ENCODE peak calls at places on chromosome 3, in seven cellular contexts. H is EL; V is foreskin fibroblast; I is NCI-H2081; O is activated CD4-positive, CD25-positive, alpha-beta regulatory T cell treated with anti-CD3 and anti-CD28 coated beads, Interleukin-2, amount 50 U/mL, for 72 hours; N is GDM1; Y is GM20000. A is an unnamed sample.

GRCh38 chr3:111151438-111151837 is 79.8 kb downstream of the NECTIN3 start:
- DNase-seq in O (no peak), H (peak), V (peak), N (no peak), I (no peak), Y (no peak), A (no peak)

GRCh38 chr3:124838963-124839362 is 48.2 kb downstream of the ITGB5 start:
- DNase-seq in Y (no peak), I (no peak), H (no peak), V (no peak), O (no peak), N (no peak), A (no peak)

GRCh38 chr3:98035208-98035607 is at the start of gene GABRR3:
- DNase-seq in O (no peak), H (no peak), V (no peak), N (no peak), Y (no peak), I (no peak), A (no peak)

GRCh38 chr3:19171794-19172193 is 23.5 kb downstream of the KCNH8 start:
- DNase-seq in I (no peak), V (no peak), Y (no peak), H (no peak), O (no peak), N (no peak), A (no peak)

GRCh38 chr3:76615739-76616138 is 424.2 kb upstream of the ROBO2 start:
- DNase-seq in V (peak), I (no peak), O (no peak), H (no peak), Y (no peak), N (no peak), A (no peak)

GRCh38 chr3:129010316-129010956 is 9.3 kb downstream of the EFCC1 start:
- DNase-seq in Y (no peak), O (no peak), H (no peak), V (no peak), I (no peak), N (no peak), A (no peak)

GRCh38 chr3:195025881-195026200 is 245.1 kb downstream of the XXYLT1 start:
- DNase-seq in H (no peak), N (no peak), O (no peak), I (no peak), V (no peak), Y (no peak), A (no peak)

GRCh38 chr3:150829408-150829807 is 66.4 kb upstream of the SIAH2 start:
- DNase-seq in H (no peak), Y (no peak), V (no peak), O (no peak), I (no peak), N (no peak), A (no peak)

GRCh38 chr3:24683511-24684384 is 189.1 kb upstream of the THRB start:
- DNase-seq in Y (no peak), O (no peak), V (peak), N (no peak), I (peak), H (peak), A (peak)

GRCh38 chr3:194079702-194080172 is 56.2 kb upstream of the HES1 start:
- DNase-seq in N (no peak), H (no peak), V (no peak), I (no peak), Y (no peak), O (no peak), A (no peak)

GRCh38 chr3:150317469-150317868 is 90.6 kb upstream of the TSC22D2 start:
- DNase-seq in I (no peak), V (no peak), Y (no peak), N (no peak), O (no peak), H (no peak), A (no peak)

GRCh38 chr3:137852511-137852910 is 88.4 kb downstream of the SOX14 start:
- DNase-seq in N (no peak), I (no peak), H (no peak), O (no peak), V (no peak), Y (no peak), A (no peak)

GRCh38 chr3:9806688-9807589 is 3.1 kb upstream of the TTLL3 start:
- DNase-seq in N (no peak), V (no peak), Y (no peak), I (no peak), O (no peak), H (no peak), A (no peak)

GRCh38 chr3:10447527-10448260 is 57.7 kb downstream of the ATP2B2 start:
- DNase-seq in V (no peak), I (no peak), N (no peak), O (no peak), Y (no peak), H (no peak), A (no peak)

GRCh38 chr3:184289426-184289938 is 9.6 kb upstream of the PSMD2 start:
- DNase-seq in V (peak), N (peak), Y (peak), O (peak), I (peak), H (peak), A (peak)

GRCh38 chr3:197270558-197271317 is 27.7 kb downstream of the DLG1 start:
- DNase-seq in O (no peak), V (no peak), I (no peak), N (no peak), H (no peak), Y (no peak), A (no peak)

GRCh38 chr3:128009952-128010846 is 42.0 kb upstream of the SEC61A1 start:
- DNase-seq in H (peak), V (peak), N (no peak), Y (no peak), I (no peak), O (no peak), A (peak)

GRCh38 chr3:143525408-143525807 is 322.9 kb downstream of the SLC9A9 start:
- DNase-seq in V (peak), H (peak), O (no peak), Y (no peak), N (no peak), I (no peak), A (no peak)

GRCh38 chr3:21938267-21938681 is 187.3 kb upstream of the ZNF385D start:
- DNase-seq in N (no peak), H (no peak), I (no peak), O (no peak), V (no peak), Y (no peak), A (no peak)

GRCh38 chr3:29186131-29186599 is 94.7 kb upstream of the RBMS3 start:
- DNase-seq in N (no peak), O (no peak), V (peak), I (no peak), H (peak), Y (no peak), A (no peak)

GRCh38 chr3:159168788-159169187 is 366.9 kb downstream of the MFSD1 start:
- DNase-seq in O (no peak), V (no peak), Y (no peak), I (no peak), H (no peak), N (no peak), A (no peak)

GRCh38 chr3:190097025-190097424 is 23.7 kb downstream of the P3H2 start:
- DNase-seq in I (no peak), N (no peak), V (no peak), H (no peak), Y (no peak), O (no peak), A (no peak)

GRCh38 chr3:127288343-127288742 is 497 bp upstream of the PRR20G start:
- DNase-seq in Y (no peak), V (no peak), I (no peak), N (no peak), O (no peak), H (no peak), A (no peak)

GRCh38 chr3:63731866-63732265 is 79.4 kb downstream of the SNTN start:
- DNase-seq in O (no peak), V (no peak), H (no peak), Y (no peak), N (no peak), I (no peak), A (no peak)

GRCh38 chr3:11924518-11924917 is 77.8 kb upstream of the TAMM41 start:
- DNase-seq in I (no peak), Y (no peak), V (no peak), O (no peak), H (no peak), N (no peak), A (no peak)

GRCh38 chr3:138323971-138324370 is 5.7 kb downstream of the NME9 start:
- DNase-seq in Y (no peak), H (no peak), V (no peak), I (no peak), O (no peak), N (no peak), A (no peak)

GRCh38 chr3:58991623-58992022 is 58.2 kb downstream of the CFAP20DC start:
- DNase-seq in H (no peak), N (no peak), V (no peak), O (no peak), Y (no peak), I (no peak), A (no peak)

GRCh38 chr3:123584284-123584987 is 417 bp downstream of the HACD2 start:
- DNase-seq in V (no peak), I (peak), O (no peak), N (no peak), H (no peak), Y (peak), A (no peak)

GRCh38 chr3:186653984-186654383 is 11.8 kb upstream of the HRG start:
- DNase-seq in H (no peak), O (no peak), N (no peak), I (no peak), V (no peak), Y (no peak), A (no peak)

GRCh38 chr3:136075218-136075808 is 109.8 kb downstream of the PPP2R3A start:
- DNase-seq in I (peak), V (peak), O (peak), H (peak), N (peak), Y (peak), A (peak)

GRCh38 chr3:160686955-160687535 is 10.1 kb downstream of the ARL14 start:
- DNase-seq in I (no peak), O (no peak), Y (peak), H (peak), V (no peak), N (no peak), A (peak)

GRCh38 chr3:10950476-10951294 is 41.9 kb upstream of the SLC6A1 start:
- DNase-seq in Y (no peak), V (peak), O (no peak), N (no peak), I (no peak), H (peak), A (peak)

GRCh38 chr3:126105691-126106187 is 21.8 kb upstream of the SLC41A3 start:
- DNase-seq in N (no peak), H (no peak), Y (no peak), V (no peak), O (no peak), I (no peak), A (no peak)

GRCh38 chr3:155239960-155240359 is 53.5 kb downstream of the STRIT1 start:
- DNase-seq in H (no peak), O (no peak), Y (no peak), N (no peak), I (no peak), V (no peak), A (no peak)